ENCODE peak calls at places on chromosomes 4 and X, in seven cellular contexts. N, V, U, W, R, H and K are unnamed samples.

GRCh38 chrX:137916090-137916746 is 350.3 kb downstream of the ZIC3 start:
- DNase-seq in N (no peak), V (no peak), U (no peak), W (no peak), R (no peak), H (no peak), K (no peak)

GRCh38 chrX:69060631-69061408 is 104.4 kb downstream of the PJA1 start:
- DNase-seq in N (no peak), V (no peak), U (peak; percentile 22), W (no peak), R (no peak), H (no peak), K (peak; percentile 53)

GRCh38 chrX:32530802-32531403 is 680.4 kb downstream of the DMD start:
- DNase-seq in N (no peak), V (no peak), U (no peak), W (no peak), R (peak; percentile 3), H (no peak), K (peak; percentile 35)

GRCh38 chr4:141899541-141899940 is 263.2 kb downstream of the IL15 start:
- DNase-seq in N (no peak), V (no peak), U (no peak), W (no peak), R (no peak), H (no peak), K (no peak)

GRCh38 chr4:3337811-3338210 is 45.0 kb downstream of the RGS12 start:
- DNase-seq in N (no peak), V (no peak), U (no peak), W (peak; percentile 12), R (no peak), H (no peak), K (no peak)

GRCh38 chrX:65581661-65582339 is 47.2 kb upstream of the LAS1L start:
- DNase-seq in N (no peak), V (no peak), U (no peak), W (peak; percentile 37), R (peak; percentile 48), H (no peak), K (peak; percentile 69)

GRCh38 chr4:114386637-114387233 is 211.9 kb upstream of the UGT8 start:
- DNase-seq in N (no peak), V (no peak), U (no peak), W (no peak), R (no peak), H (peak; percentile 5), K (peak; percentile 45)

GRCh38 chr4:28518781-28519180 is 1658.1 kb downstream of the STIM2 start:
- DNase-seq in N (no peak), V (no peak), U (no peak), W (no peak), R (no peak), H (no peak), K (peak; percentile 69)

GRCh38 chr4:157075811-157076577 is at the start of gene GLRB:
- DNase-seq in N (peak; percentile 43), V (peak; percentile 8), U (peak; percentile 26), W (peak; percentile 42), R (no peak), H (no peak), K (peak; percentile 52)